ENCODE peak calls at places on chromosomes 4 and X, in four cellular contexts. One of them, this sample, is unnamed.

GRCh38 chr4:146054676-146055075 is 116.1 kb upstream of the ZNF827 start:
- DNase-seq in NCI-H345: no peak
- DNase-seq in NCI-H460: no peak
- DNase-seq in NAMALWA: no peak
- DNase-seq in this sample: no peak

GRCh38 chr4:87038837-87039715 is 104.3 kb downstream of the AFF1 start:
- DNase-seq in NCI-H345: peak; percentile 39
- DNase-seq in NCI-H460: peak; percentile 4
- DNase-seq in NAMALWA: peak; percentile 60
- DNase-seq in this sample: no peak

GRCh38 chr4:142645478-142646108 is 200.5 kb downstream of the INPP4B start:
- DNase-seq in NCI-H345: no peak
- DNase-seq in NCI-H460: no peak
- DNase-seq in NAMALWA: no peak
- DNase-seq in this sample: no peak

GRCh38 chrX:129678176-129678880 is 23.6 kb upstream of the APLN start:
- DNase-seq in NCI-H345: peak; percentile 80
- DNase-seq in NCI-H460: peak; percentile 63
- DNase-seq in NAMALWA: no peak
- DNase-seq in this sample: peak; percentile 55

GRCh38 chr4:84583871-84584373 is 995 bp downstream of the CDS1 start:
- DNase-seq in NCI-H345: no peak
- DNase-seq in NCI-H460: no peak
- DNase-seq in NAMALWA: no peak
- DNase-seq in this sample: no peak

GRCh38 chr4:137641554-137641953 is 109.3 kb upstream of the PCDH18 start:
- DNase-seq in NCI-H345: no peak
- DNase-seq in NCI-H460: no peak
- DNase-seq in NAMALWA: no peak
- DNase-seq in this sample: no peak

GRCh38 chrX:151402719-151403390 is 5.8 kb downstream of the VMA21 start:
- DNase-seq in NCI-H345: no peak
- DNase-seq in NCI-H460: no peak
- DNase-seq in NAMALWA: no peak
- DNase-seq in this sample: no peak

GRCh38 chrX:119150163-119151135 is 22.8 kb upstream of the KIAA1210 start:
- DNase-seq in NCI-H345: no peak
- DNase-seq in NCI-H460: no peak
- DNase-seq in NAMALWA: no peak
- DNase-seq in this sample: no peak

GRCh38 chr4:1866095-1866755 is 5.0 kb upstream of the NSD2 start:
- DNase-seq in NCI-H345: peak; percentile 41
- DNase-seq in NCI-H460: no peak
- DNase-seq in NAMALWA: no peak
- DNase-seq in this sample: no peak

GRCh38 chr4:6900956-6901355 is 8.7 kb upstream of the TBC1D14 start:
- DNase-seq in NCI-H345: no peak
- DNase-seq in NCI-H460: no peak
- DNase-seq in NAMALWA: no peak
- DNase-seq in this sample: no peak

GRCh38 chr4:25536577-25537325 is 118.9 kb upstream of the SLC34A2 start:
- DNase-seq in NCI-H345: no peak
- DNase-seq in NCI-H460: no peak
- DNase-seq in NAMALWA: peak; percentile 22
- DNase-seq in this sample: no peak

GRCh38 chr4:139972305-139972704 is 181.7 kb downstream of the MAML3 start:
- DNase-seq in NCI-H345: no peak
- DNase-seq in NCI-H460: no peak
- DNase-seq in NAMALWA: no peak
- DNase-seq in this sample: no peak

GRCh38 chrX:9693307-9694001 is 72.2 kb downstream of the GPR143 start:
- DNase-seq in NCI-H345: no peak
- DNase-seq in NCI-H460: no peak
- DNase-seq in NAMALWA: no peak
- DNase-seq in this sample: no peak

GRCh38 chrX:34654939-34655338 is 2.1 kb downstream of the TMEM47 start:
- DNase-seq in NCI-H345: no peak
- DNase-seq in NCI-H460: no peak
- DNase-seq in NAMALWA: no peak
- DNase-seq in this sample: no peak

GRCh38 chrX:22164770-22165388 is 107.8 kb upstream of the CBLL2 start:
- DNase-seq in NCI-H345: no peak
- DNase-seq in NCI-H460: peak; percentile 1
- DNase-seq in NAMALWA: no peak
- DNase-seq in this sample: no peak

GRCh38 chr4:147638942-147639341 is 21.7 kb downstream of the TMEM184C start:
- DNase-seq in NCI-H345: no peak
- DNase-seq in NCI-H460: no peak
- DNase-seq in NAMALWA: no peak
- DNase-seq in this sample: no peak

GRCh38 chr4:171031338-171031737 is 781.9 kb upstream of the GALNTL6 start:
- DNase-seq in NCI-H345: no peak
- DNase-seq in NCI-H460: no peak
- DNase-seq in NAMALWA: no peak
- DNase-seq in this sample: no peak

GRCh38 chr4:105674011-105674410 is 34.5 kb downstream of the INTS12 start:
- DNase-seq in NCI-H345: no peak
- DNase-seq in NCI-H460: no peak
- DNase-seq in NAMALWA: no peak
- DNase-seq in this sample: no peak

GRCh38 chrX:47749185-47749967 is 87.3 kb upstream of the ZNF81 start:
- DNase-seq in NCI-H345: no peak
- DNase-seq in NCI-H460: no peak
- DNase-seq in NAMALWA: peak; percentile 1
- DNase-seq in this sample: no peak

GRCh38 chr4:188109157-188109755 is at the start of gene TRIML2:
- DNase-seq in NCI-H345: no peak
- DNase-seq in NCI-H460: peak; percentile 41
- DNase-seq in NAMALWA: no peak
- DNase-seq in this sample: no peak

GRCh38 chr4:12421364-12421763 is 992.7 kb upstream of the HS3ST1 start:
- DNase-seq in NCI-H345: no peak
- DNase-seq in NCI-H460: no peak
- DNase-seq in NAMALWA: no peak
- DNase-seq in this sample: no peak

GRCh38 chr4:185573651-185574199 is 38.4 kb upstream of the PDLIM3 start:
- DNase-seq in NCI-H345: no peak
- DNase-seq in NCI-H460: peak; percentile 78
- DNase-seq in NAMALWA: no peak
- DNase-seq in this sample: no peak

GRCh38 chr4:156888762-156889161 is 82.8 kb downstream of the PDGFC start:
- DNase-seq in NCI-H345: no peak
- DNase-seq in NCI-H460: no peak
- DNase-seq in NAMALWA: no peak
- DNase-seq in this sample: no peak

GRCh38 chrX:16528620-16529019 is 121.3 kb upstream of the S100G start:
- DNase-seq in NCI-H345: no peak
- DNase-seq in NCI-H460: no peak
- DNase-seq in NAMALWA: no peak
- DNase-seq in this sample: peak; percentile 63

GRCh38 chrX:10769696-10770619 is 149.6 kb upstream of the MID1 start:
- DNase-seq in NCI-H345: peak; percentile 91
- DNase-seq in NCI-H460: peak; percentile 29
- DNase-seq in NAMALWA: no peak
- DNase-seq in this sample: no peak

GRCh38 chr4:85762204-85762884 is 287.4 kb downstream of the ARHGAP24 start:
- DNase-seq in NCI-H345: no peak
- DNase-seq in NCI-H460: no peak
- DNase-seq in NAMALWA: no peak
- DNase-seq in this sample: no peak

GRCh38 chr4:88674565-88674964 is 23.1 kb downstream of the NAP1L5 start:
- DNase-seq in NCI-H345: no peak
- DNase-seq in NCI-H460: no peak
- DNase-seq in NAMALWA: no peak
- DNase-seq in this sample: no peak

GRCh38 chr4:174828845-174829701 is at the start of gene GLRA3:
- DNase-seq in NCI-H345: peak; percentile 96
- DNase-seq in NCI-H460: peak; percentile 58
- DNase-seq in NAMALWA: peak; percentile 90
- DNase-seq in this sample: no peak

GRCh38 chr4:140056015-140056414 is 98.0 kb downstream of the MAML3 start:
- DNase-seq in NCI-H345: no peak
- DNase-seq in NCI-H460: no peak
- DNase-seq in NAMALWA: no peak
- DNase-seq in this sample: no peak

GRCh38 chr4:108685036-108685686 is 34.8 kb downstream of the OSTC start:
- DNase-seq in NCI-H345: no peak
- DNase-seq in NCI-H460: peak; percentile 4
- DNase-seq in NAMALWA: no peak
- DNase-seq in this sample: no peak

GRCh38 chrX:110006826-110007375 is 4.0 kb downstream of the TMEM164 start:
- DNase-seq in NCI-H345: no peak
- DNase-seq in NCI-H460: no peak
- DNase-seq in NAMALWA: no peak
- DNase-seq in this sample: no peak

GRCh38 chr4:156673483-156673882 is 298.1 kb downstream of the PDGFC start:
- DNase-seq in NCI-H345: no peak
- DNase-seq in NCI-H460: no peak
- DNase-seq in NAMALWA: no peak
- DNase-seq in this sample: no peak

GRCh38 chrX:128975716-128976115 is 547.6 kb downstream of the SMARCA1 start:
- DNase-seq in NCI-H345: peak; percentile 1
- DNase-seq in NCI-H460: peak; percentile 42
- DNase-seq in NAMALWA: peak; percentile 24
- DNase-seq in this sample: peak; percentile 22